ENCODE peak calls at places on chromosomes 3 and 15, in ten cellular contexts. R is upper lobe of right lung, W is GM23338, C is AG04450, O is cardiac muscle cell, B is SK-N-SH, E is cardiac fibroblast, P is BJ, K is AG10803, A is GM12865. G is an unnamed sample.

GRCh38 chr3:22176911-22177310 is 425.9 kb upstream of the ZNF385D start:
- DNase-seq in P (no peak), E (no peak), A (no peak), R (no peak), C (no peak), O (no peak), K (no peak), W (no peak), B (no peak), G (no peak)

GRCh38 chr3:33355611-33356010 is 78.4 kb downstream of the FBXL2 start:
- DNase-seq in C (no peak), A (no peak), R (no peak), E (peak), W (no peak), O (peak), B (no peak), K (peak), P (no peak), G (peak)

GRCh38 chr3:143771939-143772338 is 76.3 kb downstream of the SLC9A9 start:
- DNase-seq in W (no peak), E (no peak), B (no peak), O (no peak), P (no peak), K (no peak), A (no peak), C (no peak), R (no peak), G (peak)

GRCh38 chr3:186024210-186024609 is 84.7 kb downstream of the ETV5 start:
- DNase-seq in O (peak), R (no peak), P (no peak), E (peak), B (no peak), C (no peak), A (no peak), W (no peak), K (peak), G (no peak)

GRCh38 chr3:119681279-119681678 is 4.1 kb upstream of the COX17 start:
- DNase-seq in B (peak), K (peak), R (no peak), A (peak), E (peak), P (no peak), O (peak), W (peak), C (no peak), G (peak)

GRCh38 chr3:120420360-120420759 is 30.4 kb downstream of the FSTL1 start:
- DNase-seq in K (peak), P (peak), B (no peak), C (no peak), W (no peak), O (no peak), E (no peak), R (no peak), A (no peak), G (no peak)

GRCh38 chr3:155581579-155581978 is 163.3 kb downstream of the PLCH1 start:
- DNase-seq in W (no peak), C (no peak), K (no peak), R (no peak), A (no peak), O (no peak), E (no peak), B (no peak), P (no peak), G (no peak)

GRCh38 chr3:12832350-12833225 is 8.8 kb downstream of the RPL32 start:
- DNase-seq in R (no peak), W (no peak), O (no peak), B (no peak), C (no peak), P (no peak), A (no peak), E (no peak), K (no peak), G (no peak)

GRCh38 chr3:71495708-71496472 is 87.6 kb downstream of the FOXP1 start:
- DNase-seq in B (no peak), C (no peak), O (peak), P (peak), R (no peak), E (peak), A (no peak), K (peak), W (peak), G (peak)

GRCh38 chr3:122146466-122146865 is 37.0 kb upstream of the CASR start:
- DNase-seq in K (no peak), P (no peak), W (no peak), A (peak), C (no peak), O (no peak), B (no peak), E (no peak), R (no peak), G (peak)

GRCh38 chr15:29449136-29449535 is 179.5 kb upstream of the NSMCE3 start:
- DNase-seq in A (peak), W (peak), B (no peak), P (no peak), R (no peak), K (no peak), E (no peak), O (no peak), C (no peak), G (no peak)

GRCh38 chr15:100778831-100779288 is 100.8 kb upstream of the ALDH1A3 start:
- DNase-seq in R (peak), O (no peak), W (no peak), B (no peak), E (no peak), P (no peak), C (no peak), A (no peak), K (no peak), G (no peak)

GRCh38 chr3:61612211-61612995 is 51.0 kb downstream of the PTPRG start:
- DNase-seq in A (no peak), R (no peak), O (no peak), W (peak), C (no peak), E (peak), B (no peak), K (peak), P (no peak), G (no peak)

GRCh38 chr3:49924683-49925082 is 4.9 kb downstream of the MON1A start:
- DNase-seq in O (peak), R (no peak), W (no peak), E (peak), C (peak), P (no peak), B (no peak), K (peak), A (no peak), G (peak)

DNA sequence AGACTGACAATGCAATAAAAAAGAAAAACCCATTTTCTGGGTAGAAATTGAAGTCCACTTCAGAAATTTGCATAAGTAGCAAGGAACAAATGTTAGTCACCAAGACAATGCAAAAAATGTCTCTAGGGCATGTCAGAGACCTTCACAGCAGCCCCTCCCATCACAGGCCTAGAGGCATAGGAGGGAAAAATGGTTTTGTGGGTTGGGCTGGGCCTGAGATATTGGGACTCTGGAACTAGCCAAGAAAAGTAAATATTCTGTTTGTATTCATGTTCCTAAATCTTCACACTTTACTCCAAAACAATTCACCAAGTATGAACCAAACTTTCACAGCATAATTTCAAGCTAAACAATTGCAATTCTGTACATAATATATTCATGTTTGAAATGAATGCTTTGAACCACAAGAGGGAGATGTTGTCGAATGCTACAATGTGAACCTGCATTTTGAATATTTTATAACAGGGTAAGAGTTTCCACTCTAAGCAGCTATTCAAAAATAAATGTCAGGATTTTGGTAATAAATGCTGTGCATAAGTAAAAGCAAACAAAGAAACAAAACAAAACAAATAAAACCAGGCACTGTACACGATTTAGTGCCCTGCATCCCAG is 429.2 kb downstream of the OTOL1 start:
- DNase-seq in W (no peak), O (no peak), A (no peak), P (no peak), B (no peak), K (no peak), E (no peak), C (no peak), R (no peak), G (peak)
- TF ChIP-seq CTCF in W (peak), O (no peak), A (no peak), P (peak), B (peak), K (peak), E (no peak), C (peak), R (no peak), G (no peak)

GRCh38 chr3:11641316-11641682 is 2.4 kb downstream of the VGLL4 start:
- DNase-seq in C (peak), W (no peak), P (no peak), E (peak), K (peak), O (peak), B (no peak), R (no peak), A (no peak), G (no peak)

GRCh38 chr3:11640009-11640673 is 3.6 kb downstream of the VGLL4 start:
- DNase-seq in R (no peak), B (no peak), C (no peak), O (no peak), P (no peak), K (no peak), A (no peak), E (no peak), W (no peak), G (no peak)

GRCh38 chr3:11636372-11636760 is 7.3 kb downstream of the VGLL4 start:
- DNase-seq in K (no peak), R (no peak), A (no peak), W (no peak), E (no peak), C (no peak), P (no peak), O (no peak), B (no peak), G (no peak)

GRCh38 chr3:11637901-11638668 is 5.6 kb downstream of the VGLL4 start:
- DNase-seq in E (peak), W (no peak), A (no peak), P (peak), O (peak), K (peak), C (peak), B (peak), R (no peak), G (no peak)

DNA sequence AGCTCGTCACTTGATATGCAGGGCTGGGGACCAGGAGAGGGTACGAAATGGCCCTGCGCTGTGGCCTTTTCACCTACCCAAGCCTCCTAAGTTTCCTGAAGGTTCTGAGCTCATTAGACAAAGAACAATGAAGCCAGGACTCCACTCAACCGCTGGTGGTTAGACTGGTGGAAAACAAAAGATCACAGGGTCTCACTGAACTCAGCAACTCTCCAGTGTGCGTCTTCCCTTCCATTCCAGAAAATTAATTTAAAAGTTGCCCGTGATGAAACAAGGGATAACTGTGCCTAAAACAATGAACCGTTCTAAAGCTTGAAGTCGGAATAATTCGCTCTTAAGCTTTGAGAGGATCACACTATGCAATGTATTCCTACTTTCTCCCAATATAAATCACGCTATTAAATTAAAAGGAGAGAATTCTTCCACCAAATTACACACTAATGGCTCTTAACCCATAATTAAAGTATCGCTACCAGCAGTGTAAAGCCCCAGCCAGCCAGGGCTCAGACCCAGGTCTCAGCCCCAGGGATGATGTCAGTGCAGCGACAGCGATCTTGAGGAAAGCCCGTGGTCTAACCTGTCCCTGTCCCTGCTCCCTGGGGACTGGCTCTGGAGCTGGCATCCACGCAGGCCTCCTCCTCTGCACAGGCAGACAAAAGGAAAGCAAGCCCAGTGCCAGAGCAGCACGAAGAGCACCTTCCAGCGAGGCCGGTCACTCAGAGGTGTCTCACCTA is 4.9 kb downstream of the VGLL4 start:
- DNase-seq in W (peak), C (no peak), E (no peak), O (no peak), K (no peak), P (no peak), R (no peak), A (no peak), B (peak), G (peak)
- H3K4me3 ChIP-seq in W (no peak), C (peak), E (no peak), O (no peak), K (peak), P (peak), R (peak), A (no peak), B (peak), G (no peak)

DNA sequence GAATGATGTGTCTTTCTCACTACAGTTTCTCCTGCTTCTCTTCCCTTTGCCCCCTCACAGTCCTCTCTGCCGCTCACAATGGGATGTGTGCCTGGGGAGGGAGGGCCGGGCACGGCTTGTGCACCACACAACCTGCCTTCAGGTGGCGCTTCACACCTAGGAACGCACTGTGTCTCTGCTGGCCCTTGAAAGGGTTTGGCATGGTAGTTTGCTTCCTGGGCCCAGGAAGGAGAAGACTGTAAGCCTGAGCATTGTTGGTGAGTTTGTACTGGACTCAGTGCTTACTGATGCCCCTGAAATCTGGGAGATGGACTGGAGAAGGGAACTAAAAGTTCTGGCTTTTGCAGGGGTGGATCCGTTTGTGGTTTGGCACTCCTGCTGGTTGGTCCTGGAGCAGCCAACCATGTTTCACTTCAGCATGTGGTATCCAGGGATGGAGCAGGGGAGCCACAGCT is 9.2 kb downstream of the ALPK3 start:
- DNase-seq in O (peak), B (no peak), C (no peak), W (peak), R (no peak), K (peak), E (peak), A (peak), P (no peak), G (peak)
- TF ChIP-seq CTCF in O (peak), B (peak), C (peak), W (peak), R (peak), K (no peak), E (peak), A (peak), P (peak), G (peak)

DNA sequence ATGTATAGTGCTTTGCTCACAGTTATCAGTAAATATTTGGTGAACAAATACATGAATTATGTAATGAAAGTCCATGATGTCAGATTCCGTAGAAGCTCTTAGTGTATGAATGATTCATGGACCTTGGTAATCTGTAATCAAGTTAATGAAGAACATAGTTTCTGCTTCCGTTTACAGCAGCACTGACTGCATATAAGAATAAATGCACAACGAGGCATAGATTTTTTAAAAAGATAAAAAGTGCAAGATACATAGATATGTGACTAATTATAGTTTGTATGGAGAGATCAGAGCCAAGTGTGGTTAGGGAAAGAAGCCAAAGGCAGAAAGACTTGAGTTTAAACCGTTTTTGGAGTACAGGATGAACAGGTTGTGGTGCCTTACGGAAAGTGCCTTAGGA is 293.0 kb downstream of the NLGN1 start:
- DNase-seq in C (no peak), R (no peak), P (peak), B (no peak), O (no peak), K (peak), W (no peak), E (no peak), A (no peak), G (peak)
- H3K4me3 ChIP-seq in C (no peak), R (no peak), P (no peak), B (no peak), O (no peak), K (no peak), W (no peak), E (no peak), A (no peak), G (no peak)

DNA sequence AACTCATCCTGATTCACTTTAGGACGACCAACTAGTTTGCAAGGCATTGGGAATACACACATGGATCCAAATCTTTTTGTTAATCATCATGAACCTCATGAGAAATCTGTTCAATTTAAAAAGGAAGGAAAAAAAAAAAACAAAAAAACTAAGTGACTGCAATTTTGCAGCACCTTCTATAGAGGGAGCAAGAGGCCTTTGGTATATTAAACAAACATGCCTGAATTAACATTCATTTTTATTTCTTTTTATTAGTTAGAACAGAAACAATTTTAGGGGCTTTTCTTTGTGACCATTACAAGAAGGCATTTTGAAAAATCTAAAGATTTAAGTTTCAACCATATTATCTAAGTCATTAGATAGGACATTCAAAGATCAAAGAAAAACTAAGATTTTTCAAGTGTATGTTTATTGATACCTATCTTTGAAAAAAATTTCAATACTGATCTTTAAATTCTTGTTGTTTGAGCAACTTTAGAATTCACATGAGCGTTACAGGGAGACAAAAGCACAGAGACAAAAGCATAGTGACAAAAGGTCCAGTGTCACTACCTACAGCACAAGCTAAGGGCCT is 182.4 kb downstream of the CBLB start:
- DNase-seq in R (no peak), P (no peak), B (peak), C (peak), A (peak), O (peak), W (peak), K (peak), E (peak), G (peak)
- TF ChIP-seq CTCF in R (peak), P (peak), B (peak), C (peak), A (peak), O (peak), W (peak), K (peak), E (peak), G (peak)

GRCh38 chr3:150057227-150057626 is 86.5 kb upstream of the PFN2 start:
- DNase-seq in R (no peak), B (no peak), A (no peak), W (no peak), C (no peak), O (no peak), K (no peak), E (no peak), P (no peak), G (no peak)

GRCh38 chr3:150059729-150060128 is 89.0 kb upstream of the PFN2 start:
- DNase-seq in W (no peak), K (no peak), C (no peak), B (no peak), E (no peak), O (no peak), A (no peak), R (no peak), P (no peak), G (no peak)

GRCh38 chr3:150062492-150062891 is 91.8 kb upstream of the PFN2 start:
- DNase-seq in A (no peak), K (peak), E (peak), C (no peak), O (peak), R (no peak), W (no peak), P (no peak), B (no peak), G (peak)

GRCh38 chr3:150061288-150062018 is 90.8 kb upstream of the PFN2 start:
- DNase-seq in K (no peak), W (no peak), B (no peak), O (no peak), R (no peak), E (no peak), P (no peak), A (no peak), C (no peak), G (no peak)

GRCh38 chr3:150059241-150059640 is 88.5 kb upstream of the PFN2 start:
- DNase-seq in C (no peak), K (no peak), P (no peak), O (no peak), A (no peak), R (no peak), E (no peak), W (no peak), B (no peak), G (peak)
- H3K4me3 ChIP-seq in C (no peak), K (no peak), P (no peak), O (no peak), A (no peak), R (no peak), E (no peak), W (no peak), B (no peak), G (no peak)

DNA sequence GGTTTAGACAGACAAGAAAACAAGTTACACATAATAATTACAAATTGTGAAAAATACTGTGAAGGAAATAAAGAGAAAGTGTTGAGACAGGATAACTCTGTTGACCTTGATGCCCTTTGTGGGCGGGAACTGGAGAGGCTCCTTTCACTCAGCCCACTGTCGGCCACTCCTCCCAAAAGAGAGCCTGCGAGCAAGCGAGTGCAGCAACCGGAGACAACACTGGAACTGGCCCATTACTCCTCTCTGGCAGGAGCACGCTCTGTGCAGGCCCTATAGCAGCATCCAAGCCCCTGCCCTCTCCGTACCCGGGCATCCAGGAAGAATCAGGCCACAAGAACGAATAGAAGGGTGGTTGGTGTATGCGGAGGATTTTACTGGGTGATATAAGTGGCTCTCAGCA is 16.2 kb upstream of the DUT start:
- DNase-seq in O (no peak), E (no peak), A (no peak), K (no peak), C (no peak), B (no peak), P (no peak), R (no peak), W (peak), G (no peak)
- TF ChIP-seq CTCF in O (no peak), E (no peak), A (no peak), K (no peak), C (no peak), B (no peak), P (no peak), R (no peak), W (no peak), G (no peak)